ENCODE peak calls at places on chromosomes 13 and 19, in nine cellular contexts. G, R, F, B, D, T, A, S and U are unnamed samples.

GRCh38 chr13:106372199-106373160 is 163.0 kb downstream of the EFNB2 start:
- DNase-seq in R (no peak), G (peak), A (no peak), F (no peak), D (no peak), T (peak), B (no peak), S (no peak), U (peak)

GRCh38 chr13:25276748-25277147 is 10.5 kb downstream of the MTMR6 start:
- DNase-seq in F (peak), R (no peak), D (no peak), B (no peak), G (no peak), A (no peak), T (no peak), S (no peak), U (peak)

GRCh38 chr19:33312065-33312464 is 9.7 kb upstream of the CEBPA start:
- DNase-seq in D (no peak), R (no peak), A (no peak), G (no peak), F (no peak), S (no peak), B (no peak), T (no peak), U (no peak)

GRCh38 chr13:45584816-45585215 is 30.7 kb downstream of the ERICH6B start:
- DNase-seq in G (no peak), D (no peak), A (no peak), S (peak), B (no peak), F (peak), T (no peak), R (no peak), U (no peak)

GRCh38 chr13:72782717-72783116 is 784 bp downstream of the PIBF1 start:
- DNase-seq in F (no peak), A (no peak), R (no peak), B (no peak), T (no peak), S (no peak), D (no peak), G (no peak), U (peak)

GRCh38 chr13:20972731-20973130 is 70.2 kb upstream of the XPO4 start:
- DNase-seq in A (no peak), D (no peak), B (no peak), G (no peak), F (no peak), R (no peak), T (no peak), S (no peak), U (no peak)

GRCh38 chr13:98892821-98893220 is 85.0 kb downstream of the DOCK9 start:
- DNase-seq in S (no peak), T (no peak), D (no peak), A (no peak), R (no peak), B (no peak), G (no peak), F (no peak), U (no peak)

GRCh38 chr13:36553501-36553900 is 120.3 kb upstream of the SERTM1 start:
- DNase-seq in D (no peak), G (no peak), F (no peak), B (no peak), A (no peak), T (no peak), R (no peak), S (no peak), U (no peak)

GRCh38 chr13:78121459-78122348 is 203.1 kb upstream of the EDNRB start:
- DNase-seq in S (peak), T (no peak), A (peak), B (peak), D (peak), F (peak), R (peak), G (peak), U (peak)

GRCh38 chr19:33831835-33832234 is 35.2 kb downstream of the KCTD15 start:
- DNase-seq in S (no peak), R (no peak), G (no peak), F (no peak), B (no peak), T (no peak), D (no peak), A (peak), U (no peak)

GRCh38 chr13:84446972-84447700 is 564.9 kb upstream of the SLITRK1 start:
- DNase-seq in T (peak), F (no peak), R (peak), B (no peak), D (no peak), A (no peak), G (no peak), S (peak), U (peak)

GRCh38 chr19:47652285-47652684 is 43.4 kb downstream of the BICRA start:
- DNase-seq in S (no peak), T (no peak), G (no peak), R (no peak), F (no peak), D (no peak), B (no peak), A (no peak), U (no peak)

GRCh38 chr19:5691930-5692784 is 2.1 kb downstream of the RPL36 start:
- DNase-seq in B (peak), D (no peak), F (no peak), R (no peak), T (no peak), G (no peak), S (no peak), A (no peak), U (no peak)

GRCh38 chr19:30516111-30516510 is 143.9 kb downstream of the ZNF536 start:
- DNase-seq in S (no peak), A (no peak), F (no peak), R (no peak), B (no peak), G (no peak), T (no peak), D (no peak), U (no peak)

GRCh38 chr13:106533940-106534843 is 1.3 kb downstream of the EFNB2 start:
- DNase-seq in A (peak), G (peak), T (no peak), B (peak), R (no peak), D (peak), F (peak), S (peak), U (peak)

GRCh38 chr13:44293908-44294735 is 79.5 kb upstream of the SERP2 start:
- DNase-seq in R (no peak), D (no peak), B (no peak), S (no peak), F (no peak), T (no peak), A (no peak), G (no peak), U (peak)

GRCh38 chr19:47651132-47651531 is 42.2 kb downstream of the BICRA start:
- DNase-seq in T (no peak), A (no peak), D (no peak), G (no peak), S (no peak), R (no peak), B (no peak), F (no peak), U (no peak)

GRCh38 chr13:111510502-111511218 is 190.2 kb downstream of the TEX29 start:
- DNase-seq in R (no peak), S (no peak), T (no peak), D (no peak), B (no peak), F (no peak), A (no peak), G (no peak), U (no peak)

GRCh38 chr13:84192125-84192524 is 309.9 kb upstream of the SLITRK1 start:
- DNase-seq in R (peak), A (no peak), G (peak), B (no peak), D (no peak), T (peak), F (peak), S (no peak), U (peak)

GRCh38 chr19:51107406-51108065 is 673 bp downstream of the CTU1 start:
- DNase-seq in T (no peak), B (peak), S (no peak), R (no peak), D (no peak), A (no peak), F (peak), G (no peak), U (no peak)

GRCh38 chr19:38030681-38031422 is 123.8 kb downstream of the SIPA1L3 start:
- DNase-seq in R (no peak), A (no peak), G (no peak), F (no peak), S (no peak), T (no peak), B (no peak), D (no peak), U (no peak)

GRCh38 chr13:100818706-100819105 is 144.1 kb upstream of the TMTC4 start:
- DNase-seq in A (no peak), R (no peak), T (no peak), D (no peak), S (no peak), B (no peak), G (no peak), F (no peak), U (peak)

GRCh38 chr13:94056362-94056990 is 423.0 kb downstream of the DCT start:
- DNase-seq in F (no peak), T (no peak), A (no peak), B (no peak), S (no peak), D (no peak), R (no peak), G (no peak), U (no peak)

GRCh38 chr13:32838985-32839384 is 177.2 kb upstream of the KL start:
- DNase-seq in B (no peak), A (no peak), G (no peak), S (no peak), R (no peak), T (no peak), F (peak), D (no peak), U (peak)

GRCh38 chr19:49863254-49863934 is 4.0 kb downstream of the PNKP start:
- DNase-seq in F (no peak), G (no peak), R (no peak), B (no peak), D (no peak), A (no peak), T (no peak), S (no peak), U (no peak)

GRCh38 chr13:66673401-66673800 is 556.7 kb downstream of the PCDH9 start:
- DNase-seq in D (no peak), S (no peak), R (peak), F (no peak), B (no peak), A (no peak), T (peak), G (no peak), U (peak)

GRCh38 chr19:44846455-44847143 is 502 bp downstream of the NECTIN2 start:
- DNase-seq in B (no peak), T (no peak), D (peak), R (no peak), G (peak), A (no peak), S (peak), F (no peak), U (peak)

GRCh38 chr19:5336195-5336965 is 4.2 kb downstream of the PTPRS start:
- DNase-seq in B (no peak), D (no peak), T (no peak), A (no peak), S (no peak), F (no peak), R (no peak), G (no peak), U (no peak)

GRCh38 chr13:23069571-23069970 is 111.2 kb upstream of the SGCG start:
- DNase-seq in G (peak), D (no peak), A (no peak), S (no peak), F (peak), B (no peak), R (peak), T (peak), U (no peak)

GRCh38 chr19:53308339-53308811 is 25.2 kb upstream of the ZNF845 start:
- DNase-seq in F (no peak), D (peak), A (no peak), B (peak), S (peak), T (no peak), G (no peak), R (no peak), U (no peak)

GRCh38 chr13:64680739-64681138 is 2549.4 kb downstream of the PCDH9 start:
- DNase-seq in R (no peak), G (no peak), B (no peak), S (no peak), A (no peak), T (no peak), F (no peak), D (no peak), U (no peak)

GRCh38 chr13:26946675-26947342 is 186.2 kb upstream of the GPR12 start:
- DNase-seq in G (no peak), F (peak), B (no peak), S (peak), D (no peak), T (no peak), A (no peak), R (no peak), U (peak)

GRCh38 chr13:48492123-48493075 is 40.5 kb downstream of the RCBTB2 start:
- DNase-seq in S (peak), B (peak), D (peak), F (no peak), T (no peak), A (peak), R (no peak), G (no peak), U (no peak)

GRCh38 chr13:110307697-110308376 is 753 bp downstream of the COL4A2 start:
- DNase-seq in D (no peak), A (no peak), S (peak), G (no peak), F (no peak), B (no peak), T (no peak), R (no peak), U (no peak)

GRCh38 chr19:17138937-17139598 is 63.5 kb downstream of the MYO9B start:
- DNase-seq in B (no peak), R (no peak), A (peak), S (no peak), G (no peak), T (no peak), D (peak), F (no peak), U (no peak)

GRCh38 chr13:110185696-110186095 is 121.3 kb downstream of the COL4A1 start:
- DNase-seq in T (peak), B (no peak), R (peak), F (no peak), G (no peak), A (no peak), D (no peak), S (no peak), U (peak)